ENCODE peak calls at places on chromosomes 2 and 18, in nine cellular contexts. F is Ammon's horn; S is endothelial cell; G is AG08395; I is EH; R is DMS 273 treated with DMSO at 0.1 percent for 48 hours; P is tibial nerve; Y is heart left ventricle; D is naive thymus-derived CD8-positive, alpha-beta T cell. K is an unnamed sample.

GRCh38 chr2:156443089-156443488 is 6.9 kb downstream of the GPD2 start:
- DNase-seq in I (no peak), S (no peak), Y (no peak), R (no peak), P (no peak), F (no peak), G (no peak), D (no peak), K (no peak)

GRCh38 chr2:234133004-234133403 is 82.5 kb downstream of the SPP2 start:
- DNase-seq in F (no peak), D (no peak), P (no peak), Y (no peak), S (no peak), I (peak), R (no peak), G (peak), K (no peak)

GRCh38 chr2:109690822-109691541 is 76.8 kb downstream of the SOWAHC start:
- DNase-seq in D (no peak), S (no peak), Y (peak), F (no peak), P (no peak), G (no peak), R (no peak), I (no peak), K (no peak)

GRCh38 chr2:68292108-68292710 is 27.5 kb downstream of the CNRIP1 start:
- DNase-seq in F (no peak), G (peak), D (no peak), P (no peak), Y (no peak), I (peak), R (peak), S (no peak), K (no peak)

GRCh38 chr2:85312404-85312803 is 15.4 kb downstream of the TGOLN2 start:
- DNase-seq in R (no peak), F (no peak), P (no peak), I (peak), D (no peak), G (peak), S (no peak), Y (no peak), K (no peak)

GRCh38 chr2:15142069-15142689 is 419.0 kb downstream of the NBAS start:
- DNase-seq in Y (no peak), F (peak), I (peak), D (peak), P (no peak), R (no peak), G (no peak), S (peak), K (no peak)

GRCh38 chr2:95099910-95100309 is 21.7 kb downstream of the MRPS5 start:
- DNase-seq in I (no peak), R (no peak), Y (no peak), F (no peak), P (no peak), D (no peak), S (no peak), G (no peak), K (no peak)

GRCh38 chr2:40758778-40759177 is 306.9 kb upstream of the SLC8A1 start:
- DNase-seq in G (no peak), I (peak), F (peak), P (no peak), S (no peak), D (no peak), R (no peak), Y (no peak), K (no peak)

GRCh38 chr2:25794544-25795276 is 83.6 kb downstream of the ASXL2 start:
- DNase-seq in D (no peak), G (no peak), S (no peak), Y (no peak), R (no peak), P (no peak), F (no peak), I (no peak), K (no peak)

GRCh38 chr2:120424274-120424796 is 78.4 kb downstream of the INHBB start:
- DNase-seq in P (no peak), S (no peak), Y (no peak), D (no peak), R (no peak), G (no peak), F (no peak), I (no peak), K (no peak)

GRCh38 chr2:6772366-6772710 is 93.4 kb downstream of the CMPK2 start:
- DNase-seq in F (peak), S (no peak), G (no peak), D (no peak), R (no peak), P (no peak), Y (no peak), I (peak), K (no peak)

GRCh38 chr2:55968931-55969330 is 45.3 kb upstream of the EFEMP1 start:
- DNase-seq in P (no peak), G (no peak), I (peak), R (no peak), S (no peak), D (no peak), Y (no peak), F (no peak), K (no peak)

GRCh38 chr2:234496442-234496834 is 443 bp downstream of the ARL4C start:
- DNase-seq in F (no peak), Y (no peak), R (no peak), I (no peak), S (peak), P (peak), D (peak), G (peak), K (peak)

GRCh38 chr2:26333286-26333685 is 12.7 kb upstream of the SELENOI start:
- DNase-seq in R (no peak), G (no peak), I (no peak), P (no peak), S (no peak), Y (no peak), F (no peak), D (no peak), K (no peak)

GRCh38 chr18:731185-731584 is 18.8 kb upstream of the ENOSF1 start:
- DNase-seq in P (no peak), D (no peak), F (no peak), G (no peak), S (no peak), R (no peak), Y (no peak), I (peak), K (no peak)

GRCh38 chr2:3041841-3042600 is 335.6 kb downstream of the EIPR1 start:
- DNase-seq in F (no peak), D (no peak), S (no peak), R (peak), Y (peak), P (no peak), I (no peak), G (no peak), K (peak)

GRCh38 chr18:28854964-28855363 is 678.0 kb upstream of the CDH2 start:
- DNase-seq in R (no peak), I (peak), S (no peak), Y (no peak), P (no peak), D (no peak), G (no peak), F (no peak), K (no peak)

GRCh38 chr18:53191634-53192033 is 851.6 kb downstream of the DCC start:
- DNase-seq in D (no peak), G (no peak), I (no peak), Y (no peak), F (no peak), R (no peak), S (no peak), P (no peak), K (no peak)

GRCh38 chr18:7382631-7383335 is 151.9 kb downstream of the LRRC30 start:
- DNase-seq in D (no peak), G (no peak), F (no peak), I (no peak), R (no peak), P (no peak), S (no peak), Y (no peak), K (no peak)

GRCh38 chr2:40341198-40341597 is 110.7 kb downstream of the SLC8A1 start:
- DNase-seq in G (peak), Y (no peak), S (no peak), F (no peak), R (no peak), P (no peak), D (no peak), I (peak), K (no peak)

GRCh38 chr18:44035554-44035953 is 645.1 kb upstream of the SETBP1 start:
- DNase-seq in I (no peak), S (no peak), G (no peak), D (no peak), F (no peak), R (no peak), P (no peak), Y (no peak), K (no peak)

GRCh38 chr2:196131949-196132925 is 39.1 kb downstream of the STK17B start:
- DNase-seq in I (peak), Y (peak), F (no peak), S (no peak), G (no peak), P (no peak), D (peak), R (no peak), K (no peak)

GRCh38 chr18:63528863-63529492 is 13.2 kb upstream of the SERPINB12 start:
- DNase-seq in Y (no peak), F (no peak), R (no peak), I (no peak), G (no peak), S (no peak), D (no peak), P (no peak), K (no peak)

GRCh38 chr2:88540346-88540745 is 86.9 kb downstream of the EIF2AK3 start:
- DNase-seq in G (peak), I (peak), R (no peak), Y (no peak), S (no peak), D (no peak), F (no peak), P (no peak), K (no peak)

GRCh38 chr2:126905991-126906390 is 7.3 kb downstream of the TEX51 start:
- DNase-seq in G (no peak), F (no peak), I (no peak), R (no peak), P (no peak), Y (no peak), S (peak), D (no peak), K (no peak)

GRCh38 chr2:205590759-205591158 is 91.5 kb upstream of the NRP2 start:
- DNase-seq in D (no peak), I (peak), F (no peak), P (no peak), R (no peak), G (peak), Y (no peak), S (no peak), K (no peak)

GRCh38 chr18:54720590-54720989 is 107.7 kb upstream of the RAB27B start:
- DNase-seq in P (no peak), G (no peak), R (no peak), I (no peak), Y (no peak), S (no peak), D (no peak), F (no peak), K (no peak)